ENCODE peak calls at places on chromosomes 7 and 10, in four cellular contexts. One of them, this sample, is unnamed.

GRCh38 chr10:117734626-117735405 is 192.3 kb downstream of the EMX2 start:
- DNase-seq in GM12878: no peak
- DNase-seq in K562: no peak
- DNase-seq in HL-60: no peak
- DNase-seq in this sample: no peak

GRCh38 chr10:79162861-79163662 is 94.3 kb downstream of the ZMIZ1 start:
- DNase-seq in HL-60: no peak
- DNase-seq in GM12878: no peak
- DNase-seq in K562: no peak
- DNase-seq in this sample: no peak

GRCh38 chr7:41760293-41760692 is 57.4 kb upstream of the INHBA start:
- DNase-seq in K562: no peak
- DNase-seq in GM12878: no peak
- DNase-seq in HL-60: no peak
- DNase-seq in this sample: no peak

GRCh38 chr7:56099653-56100052 is 6.6 kb downstream of the CHCHD2 start:
- DNase-seq in GM12878: no peak
- DNase-seq in HL-60: no peak
- DNase-seq in K562: no peak
- DNase-seq in this sample: no peak

GRCh38 chr7:39458346-39458745 is 107.9 kb upstream of the YAE1 start:
- DNase-seq in HL-60: no peak
- DNase-seq in GM12878: no peak
- DNase-seq in K562: peak; percentile 31
- DNase-seq in this sample: no peak

GRCh38 chr7:109044691-109045090 is 475.0 kb downstream of the DNAJB9 start:
- DNase-seq in K562: no peak
- DNase-seq in HL-60: no peak
- DNase-seq in GM12878: no peak
- DNase-seq in this sample: no peak

GRCh38 chr10:21173433-21173963 is 276.4 kb upstream of the NEBL start:
- DNase-seq in HL-60: no peak
- DNase-seq in GM12878: no peak
- DNase-seq in K562: no peak
- DNase-seq in this sample: no peak

GRCh38 chr7:88218836-88219605 is 817 bp downstream of the SRI start:
- DNase-seq in GM12878: peak; percentile 27
- DNase-seq in K562: peak; percentile 43
- DNase-seq in HL-60: no peak
- DNase-seq in this sample: no peak

GRCh38 chr7:151808296-151809155 is 68.4 kb downstream of the PRKAG2 start:
- DNase-seq in GM12878: no peak
- DNase-seq in HL-60: no peak
- DNase-seq in K562: no peak
- DNase-seq in this sample: no peak
- TF ChIP-seq SPI1 in GM12878: no peak
- TF ChIP-seq SPI1 in HL-60: no peak
- TF ChIP-seq SPI1 in K562: no peak
- TF ChIP-seq SPI1 in this sample: no peak

DNA sequence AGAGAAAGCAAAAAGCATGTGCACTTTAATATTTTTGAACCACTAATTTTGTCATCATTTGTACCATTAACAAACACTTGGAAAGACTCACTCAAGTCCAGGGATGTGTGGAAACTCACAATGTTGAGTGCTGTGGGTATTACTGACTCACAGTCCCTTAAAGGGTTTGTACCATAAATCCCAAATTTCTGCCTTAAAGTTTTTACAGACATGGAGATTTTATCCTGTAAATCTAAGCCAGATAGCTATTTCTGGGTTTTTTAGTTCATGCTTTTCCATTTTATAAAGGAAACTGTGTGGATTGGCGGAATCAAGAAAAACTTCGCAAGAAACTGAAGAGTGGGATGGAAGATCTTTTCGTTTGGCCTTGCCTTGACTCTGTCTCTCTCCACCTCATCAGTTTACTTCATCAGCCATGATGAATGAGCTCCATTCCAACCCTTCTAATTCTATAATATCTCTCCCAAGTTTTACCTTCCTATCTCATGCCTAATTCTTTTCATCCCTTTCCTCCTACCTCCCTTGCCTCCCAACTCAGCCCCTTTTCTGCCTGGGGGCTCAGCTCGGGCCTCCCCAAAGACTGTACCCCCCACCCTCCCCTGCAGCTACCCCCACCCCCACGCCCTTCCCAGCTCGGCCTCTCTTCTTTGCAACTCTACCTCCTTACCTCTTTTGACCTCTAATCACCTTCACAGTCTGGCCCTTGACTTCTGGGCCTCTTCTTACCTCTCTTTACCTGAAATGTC is 218.5 kb upstream of the MKLN1 start:
- DNase-seq in HL-60: no peak
- DNase-seq in K562: peak; percentile 53
- DNase-seq in GM12878: no peak
- DNase-seq in this sample: no peak
- TF ChIP-seq SPI1 in HL-60: no peak
- TF ChIP-seq SPI1 in K562: no peak
- TF ChIP-seq SPI1 in GM12878: no peak
- TF ChIP-seq SPI1 in this sample: no peak

GRCh38 chr7:99742737-99743394 is 7.9 kb upstream of the CYP3A7 start:
- DNase-seq in GM12878: no peak
- DNase-seq in K562: no peak
- DNase-seq in HL-60: no peak
- DNase-seq in this sample: no peak
- TF ChIP-seq SPI1 in GM12878: no peak
- TF ChIP-seq SPI1 in K562: no peak
- TF ChIP-seq SPI1 in HL-60: no peak
- TF ChIP-seq SPI1 in this sample: no peak

DNA sequence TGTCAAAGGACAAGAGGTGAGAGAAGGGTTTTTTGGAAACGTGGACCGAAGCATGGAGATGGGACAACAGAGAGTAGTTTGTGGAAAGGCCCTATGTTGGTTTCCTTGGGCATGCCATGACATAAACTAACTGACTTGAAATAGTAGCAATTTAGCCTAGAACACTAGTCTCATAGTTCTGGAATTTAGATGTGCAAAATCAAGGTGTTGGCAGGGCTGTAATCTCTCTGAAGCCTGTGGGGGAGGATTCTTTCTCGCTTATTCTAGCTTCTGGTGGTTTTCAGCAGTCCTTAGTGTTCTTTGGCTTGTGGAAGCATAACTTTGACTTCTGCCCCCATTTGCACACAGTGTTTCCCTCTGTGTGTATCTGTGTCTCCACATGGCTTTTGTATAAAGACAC is 283.4 kb downstream of the GFRA1 start:
- DNase-seq in HL-60: no peak
- DNase-seq in GM12878: no peak
- DNase-seq in K562: no peak
- DNase-seq in this sample: no peak
- TF ChIP-seq SPI1 in HL-60: no peak
- TF ChIP-seq SPI1 in GM12878: no peak
- TF ChIP-seq SPI1 in K562: no peak
- TF ChIP-seq SPI1 in this sample: no peak

DNA sequence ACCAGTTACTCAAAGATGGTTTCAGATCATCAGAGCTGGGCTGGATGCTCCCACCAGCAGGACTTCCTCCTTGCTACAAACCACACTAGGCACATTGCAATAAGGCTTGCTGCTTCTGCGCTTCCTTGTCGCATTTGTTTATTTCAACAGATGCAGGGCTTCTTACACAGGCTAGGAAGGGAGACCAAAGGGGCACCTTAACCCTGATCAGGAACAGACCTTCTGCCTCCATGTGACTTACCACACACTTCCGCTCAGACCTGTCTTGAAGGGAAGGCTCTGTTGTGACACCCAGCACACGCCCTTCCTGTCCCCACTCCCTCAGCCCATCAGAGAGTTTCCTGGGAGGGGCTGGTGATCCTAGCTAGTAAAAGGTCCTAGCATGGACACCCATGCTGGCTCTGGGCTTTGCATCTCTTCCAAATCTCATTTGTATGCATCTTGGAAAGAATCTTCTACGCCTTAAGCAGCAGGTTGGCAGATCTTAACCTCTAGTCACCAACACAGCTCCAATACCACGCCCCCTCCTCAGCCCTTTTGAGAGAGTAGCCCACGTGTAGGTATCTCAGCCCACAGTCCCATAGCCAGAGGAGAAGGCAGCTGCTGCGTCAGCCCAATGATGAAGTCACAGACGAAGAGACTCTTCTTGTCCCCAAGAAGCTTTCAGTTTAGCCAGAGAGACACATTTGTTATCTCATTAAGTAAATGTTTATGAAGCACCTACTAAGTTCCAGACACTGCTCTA is 47.1 kb upstream of the SVIL start:
- DNase-seq in HL-60: peak; percentile 94
- DNase-seq in K562: no peak
- DNase-seq in GM12878: no peak
- DNase-seq in this sample: no peak
- TF ChIP-seq SPI1 in HL-60: peak; percentile 83
- TF ChIP-seq SPI1 in K562: no peak
- TF ChIP-seq SPI1 in GM12878: no peak
- TF ChIP-seq SPI1 in this sample: peak; percentile 1

GRCh38 chr10:48957361-48957760 is 17.7 kb upstream of the LRRC18 start:
- DNase-seq in HL-60: no peak
- DNase-seq in GM12878: no peak
- DNase-seq in K562: no peak
- DNase-seq in this sample: no peak
- TF ChIP-seq SPI1 in HL-60: no peak
- TF ChIP-seq SPI1 in GM12878: no peak
- TF ChIP-seq SPI1 in K562: no peak
- TF ChIP-seq SPI1 in this sample: no peak

GRCh38 chr10:101032637-101033201 is 1.7 kb downstream of the SFXN3 start:
- DNase-seq in K562: no peak
- DNase-seq in HL-60: no peak
- DNase-seq in GM12878: no peak
- DNase-seq in this sample: no peak
- TF ChIP-seq SPI1 in K562: peak; percentile 70
- TF ChIP-seq SPI1 in HL-60: peak; percentile 86
- TF ChIP-seq SPI1 in GM12878: no peak
- TF ChIP-seq SPI1 in this sample: no peak

DNA sequence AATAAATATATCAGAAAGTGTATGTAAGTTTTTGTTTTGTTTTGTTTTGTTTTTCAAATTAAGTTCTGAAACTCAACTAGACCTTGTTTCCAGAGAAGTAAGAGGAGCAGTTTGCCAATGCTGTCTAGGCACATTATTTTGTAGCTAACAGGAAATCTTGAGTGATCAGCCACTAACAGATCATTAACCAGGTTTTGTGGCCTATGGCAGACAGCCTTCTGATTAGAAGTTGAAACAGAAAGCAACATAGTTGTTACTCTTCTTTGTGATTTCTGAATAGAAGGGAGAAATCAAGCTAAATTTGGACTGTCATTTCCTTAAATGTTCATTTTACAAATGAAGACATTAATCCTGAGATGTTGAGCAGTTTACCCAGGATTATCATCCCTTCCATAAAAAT is 142.6 kb downstream of the PLXDC2 start:
- DNase-seq in K562: no peak
- DNase-seq in HL-60: no peak
- DNase-seq in GM12878: peak; percentile 37
- DNase-seq in this sample: no peak
- TF ChIP-seq SPI1 in K562: no peak
- TF ChIP-seq SPI1 in HL-60: no peak
- TF ChIP-seq SPI1 in GM12878: no peak
- TF ChIP-seq SPI1 in this sample: no peak

This sample was measured in GM12891.